ENCODE peak calls at places on chromosomes 16 and 17, in eight cellular contexts. R is RCC 7860, V is skeletal muscle cell, X is progenitor cell of endocrine pancreas, G is ELR, L is NAMALWA, P is endodermal cell, A is H9. Y is an unnamed sample.

GRCh38 chr16:28000314-28000713 is 63.2 kb downstream of the GSG1L start:
- DNase-seq in A (no peak), P (no peak), R (no peak), V (no peak), G (no peak), L (no peak), X (no peak), Y (no peak)

GRCh38 chr17:64572682-64573154 is 65.9 kb downstream of the CEP95 start:
- DNase-seq in P (no peak), V (peak; percentile 5), A (no peak), R (peak; percentile 59), G (peak; percentile 67), L (no peak), X (no peak), Y (peak; percentile 37)

GRCh38 chr16:75096730-75097129 is 19.9 kb downstream of the LDHD start:
- DNase-seq in A (peak; percentile 88), X (no peak), R (no peak), V (no peak), G (peak; percentile 23), P (peak; percentile 91), L (no peak), Y (no peak)

GRCh38 chr17:13085578-13085977 is 67.8 kb upstream of the ELAC2 start:
- DNase-seq in X (no peak), V (no peak), A (no peak), G (no peak), R (no peak), L (no peak), P (no peak), Y (no peak)

GRCh38 chr17:31019004-31019403 is 48.2 kb downstream of the RNF135 start:
- DNase-seq in P (no peak), R (no peak), L (no peak), G (no peak), X (no peak), A (no peak), V (no peak), Y (no peak)

GRCh38 chr17:1764274-1764673 is 2.4 kb downstream of the SERPINF1 start:
- DNase-seq in L (peak; percentile 77), A (no peak), X (no peak), V (peak; percentile 84), G (no peak), P (no peak), R (no peak), Y (no peak)

GRCh38 chr17:57911834-57912673 is 43.2 kb downstream of the CUEDC1 start:
- DNase-seq in L (no peak), R (no peak), P (peak; percentile 77), V (peak; percentile 25), A (peak; percentile 69), G (no peak), X (no peak), Y (no peak)

GRCh38 chr16:79598341-79599181 is 2.0 kb downstream of the MAF start:
- DNase-seq in V (peak; percentile 13), A (peak; percentile 76), X (peak; percentile 51), R (peak; percentile 73), G (no peak), P (peak; percentile 91), L (no peak), Y (no peak)

GRCh38 chr16:89613101-89613953 is at the start of gene DPEP1:
- DNase-seq in G (no peak), L (peak; percentile 41), X (no peak), R (no peak), P (peak; percentile 70), V (no peak), A (peak; percentile 59), Y (no peak)

GRCh38 chr16:53504161-53504663 is 1.2 kb upstream of the AKTIP start:
- DNase-seq in G (peak; percentile 64), P (peak; percentile 71), A (no peak), R (peak; percentile 73), X (peak; percentile 23), L (peak; percentile 36), V (no peak), Y (peak; percentile 16)

GRCh38 chr17:81126281-81127132 is 38.8 kb upstream of the PVALEF start:
- DNase-seq in G (no peak), V (no peak), L (no peak), P (no peak), A (no peak), R (no peak), X (no peak), Y (no peak)

GRCh38 chr16:52446076-52446475 is 100.9 kb downstream of the TOX3 start:
- DNase-seq in G (no peak), R (no peak), V (no peak), L (no peak), X (no peak), P (no peak), A (no peak), Y (no peak)

Y was measured in RKO.